ENCODE peak calls at places on chromosomes 13 and 19, in five cellular contexts. P, M, N, D and O are unnamed samples.
A peak's percentile ranks its signal among the peaks of the same experiment; 100 is the strongest.

GRCh38 chr13:38980628-38981078 is 10.0 kb downstream of the STOML3 start:
- DNase-seq in P (no peak), M (no peak), N (no peak), D (no peak), O (no peak)

GRCh38 chr19:7595466-7596133 is at the start of gene CAMSAP3:
- DNase-seq in P (peak; percentile 90), M (peak; percentile 90), N (no peak), D (peak; percentile 64), O (peak; percentile 17)

GRCh38 chr13:34420975-34421719 is 520.9 kb upstream of the NBEA start:
- DNase-seq in P (no peak), M (no peak), N (no peak), D (no peak), O (no peak)

GRCh38 chr13:112897956-112898785 is 70.8 kb upstream of the MCF2L start:
- DNase-seq in P (no peak), M (peak; percentile 12), N (no peak), D (no peak), O (no peak)

GRCh38 chr19:46696052-46696451 is 20.9 kb downstream of the PRKD2 start:
- DNase-seq in P (no peak), M (no peak), N (no peak), D (no peak), O (no peak)

GRCh38 chr13:114155923-114156883 is 22.9 kb upstream of the CFAP97D2 start:
- DNase-seq in P (no peak), M (no peak), N (no peak), D (no peak), O (no peak)

GRCh38 chr19:40217921-40218890 is at the start of gene TTC9B:
- DNase-seq in P (peak; percentile 91), M (peak; percentile 84), N (no peak), D (no peak), O (peak; percentile 51)

GRCh38 chr13:38483623-38484022 is 134.0 kb downstream of the UFM1 start:
- DNase-seq in P (no peak), M (no peak), N (no peak), D (no peak), O (no peak)

GRCh38 chr13:90448466-90449037 is 898.9 kb upstream of the MIR17HG start:
- DNase-seq in P (no peak), M (no peak), N (no peak), D (no peak), O (no peak)

GRCh38 chr13:75226755-75227435 is 255.1 kb downstream of the TBC1D4 start:
- DNase-seq in P (no peak), M (no peak), N (no peak), D (no peak), O (no peak)

GRCh38 chr13:24135674-24136300 is 24.7 kb upstream of the SPATA13 start:
- DNase-seq in P (no peak), M (no peak), N (no peak), D (no peak), O (no peak)

GRCh38 chr19:16463341-16463990 is 8.3 kb downstream of the EPS15L1 start:
- DNase-seq in P (no peak), M (no peak), N (no peak), D (no peak), O (no peak)

GRCh38 chr19:21023901-21024300 is 3.4 kb downstream of the ZNF430 start:
- DNase-seq in P (no peak), M (no peak), N (no peak), D (no peak), O (no peak)

GRCh38 chr19:55406091-55406868 is 1.3 kb downstream of the UBE2S start:
- DNase-seq in P (no peak), M (no peak), N (no peak), D (no peak), O (no peak)

GRCh38 chr13:90918551-90918950 is 428.9 kb upstream of the MIR17HG start:
- DNase-seq in P (no peak), M (no peak), N (no peak), D (no peak), O (peak; percentile 59)

GRCh38 chr19:34120846-34121639 is 51.3 kb upstream of the LSM14A start:
- DNase-seq in P (peak; percentile 45), M (peak; percentile 66), N (no peak), D (peak; percentile 30), O (peak; percentile 87)

GRCh38 chr19:19081642-19082151 is 17.9 kb downstream of the SLC25A42 start:
- DNase-seq in P (no peak), M (no peak), N (no peak), D (no peak), O (no peak)

GRCh38 chr13:47592256-47592655 is 408.8 kb downstream of the SUCLA2 start:
- DNase-seq in P (no peak), M (no peak), N (no peak), D (no peak), O (no peak)

GRCh38 chr19:10896851-10897526 is 25.6 kb downstream of the CARM1 start:
- DNase-seq in P (no peak), M (no peak), N (no peak), D (peak; percentile 31), O (no peak)

GRCh38 chr19:14023404-14024235 is 4.3 kb upstream of the RLN3 start:
- DNase-seq in P (peak; percentile 67), M (peak; percentile 77), N (no peak), D (peak; percentile 85), O (peak; percentile 58)

GRCh38 chr19:33022472-33023116 is 42.1 kb downstream of the RHPN2 start:
- DNase-seq in P (no peak), M (peak; percentile 76), N (no peak), D (no peak), O (no peak)

GRCh38 chr19:46860846-46861690 is at the start of gene ARHGAP35:
- DNase-seq in P (peak; percentile 85), M (peak; percentile 69), N (no peak), D (no peak), O (no peak)

GRCh38 chr19:17332677-17333581 is 1.7 kb downstream of the ANO8 start:
- DNase-seq in P (peak; percentile 85), M (peak; percentile 90), N (peak; percentile 40), D (peak; percentile 87), O (peak; percentile 90)

GRCh38 chr13:100835695-100836094 is 161.1 kb upstream of the TMTC4 start:
- DNase-seq in P (no peak), M (no peak), N (no peak), D (no peak), O (no peak)

GRCh38 chr19:44476559-44477408 is 23.5 kb downstream of the ZNF180 start:
- DNase-seq in P (no peak), M (no peak), N (no peak), D (peak; percentile 16), O (no peak)

GRCh38 chr19:39074205-39074692 is 9.9 kb upstream of the ACP7 start:
- DNase-seq in P (no peak), M (no peak), N (no peak), D (no peak), O (peak; percentile 61)

GRCh38 chr19:36051236-36051635 is 2.8 kb downstream of the THAP8 start:
- DNase-seq in P (no peak), M (peak; percentile 73), N (no peak), D (peak; percentile 56), O (peak; percentile 67)

DNA sequence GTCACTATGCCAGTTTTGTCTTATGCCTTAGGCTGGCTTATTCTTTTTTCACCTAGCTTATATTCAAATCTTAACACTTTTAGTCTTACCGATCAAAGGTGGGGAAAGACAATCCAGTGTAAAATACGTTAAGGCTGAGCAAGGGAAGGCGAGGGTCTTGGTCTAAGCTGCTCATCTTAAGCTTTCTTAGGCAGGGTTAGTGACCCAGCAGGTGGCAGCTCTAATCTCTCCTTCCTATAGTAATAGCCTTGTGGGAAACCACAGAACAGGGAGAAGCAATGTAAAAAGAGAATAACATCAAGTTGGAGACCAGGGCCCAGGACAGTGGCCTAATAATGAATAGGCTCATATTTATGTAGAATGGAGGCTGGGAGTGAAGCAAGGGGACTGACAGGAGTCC is 45.9 kb downstream of the COG3 start:
- DNase-seq in P (no peak), M (no peak), N (no peak), D (no peak), O (no peak)
- TF ChIP-seq ESRRA in P (no peak), M (no peak), N (no peak), D (no peak), O (no peak)

GRCh38 chr13:60384911-60385310 is 12.1 kb upstream of the TDRD3 start:
- DNase-seq in P (no peak), M (no peak), N (no peak), D (no peak), O (no peak)

DNA sequence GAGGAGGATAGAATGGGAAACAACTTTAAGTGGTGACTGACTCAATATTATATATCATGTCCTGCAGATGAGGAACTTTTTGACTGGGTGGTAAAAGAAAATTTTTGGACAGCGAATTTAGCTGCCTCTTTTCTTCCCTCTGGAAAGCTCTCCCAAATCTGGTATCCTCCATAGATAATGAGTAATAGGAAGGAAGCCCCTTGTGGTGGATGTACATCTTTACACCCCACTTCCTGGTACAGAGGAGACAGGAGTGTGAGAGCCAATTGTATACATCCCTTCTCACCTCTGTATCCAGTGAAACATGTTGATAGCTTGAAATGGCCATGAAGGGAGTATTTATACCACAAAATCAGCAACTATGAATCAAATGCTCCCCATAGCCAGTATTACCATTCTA is 17.2 kb upstream of the TDRD3 start:
- DNase-seq in P (peak; percentile 13), M (no peak), N (no peak), D (no peak), O (peak; percentile 2)
- TF ChIP-seq CTCF in P (no peak), M (peak; percentile 33), N (no peak), D (no peak), O (no peak)

GRCh38 chr13:76790519-76791289 is 95.5 kb downstream of the KCTD12 start:
- DNase-seq in P (no peak), M (no peak), N (no peak), D (no peak), O (no peak)

GRCh38 chr13:76795701-76796695 is 90.2 kb downstream of the KCTD12 start:
- DNase-seq in P (no peak), M (no peak), N (no peak), D (no peak), O (no peak)

GRCh38 chr13:76798037-76798436 is 88.2 kb downstream of the KCTD12 start:
- DNase-seq in P (no peak), M (no peak), N (no peak), D (no peak), O (no peak)

GRCh38 chr13:76791290-76791664 is 94.9 kb downstream of the KCTD12 start:
- DNase-seq in P (no peak), M (no peak), N (no peak), D (no peak), O (no peak)

GRCh38 chr13:76792680-76793334 is 93.4 kb downstream of the KCTD12 start:
- DNase-seq in P (no peak), M (no peak), N (no peak), D (no peak), O (no peak)
- TF ChIP-seq ESRRA in P (no peak), M (no peak), N (no peak), D (no peak), O (no peak)

DNA sequence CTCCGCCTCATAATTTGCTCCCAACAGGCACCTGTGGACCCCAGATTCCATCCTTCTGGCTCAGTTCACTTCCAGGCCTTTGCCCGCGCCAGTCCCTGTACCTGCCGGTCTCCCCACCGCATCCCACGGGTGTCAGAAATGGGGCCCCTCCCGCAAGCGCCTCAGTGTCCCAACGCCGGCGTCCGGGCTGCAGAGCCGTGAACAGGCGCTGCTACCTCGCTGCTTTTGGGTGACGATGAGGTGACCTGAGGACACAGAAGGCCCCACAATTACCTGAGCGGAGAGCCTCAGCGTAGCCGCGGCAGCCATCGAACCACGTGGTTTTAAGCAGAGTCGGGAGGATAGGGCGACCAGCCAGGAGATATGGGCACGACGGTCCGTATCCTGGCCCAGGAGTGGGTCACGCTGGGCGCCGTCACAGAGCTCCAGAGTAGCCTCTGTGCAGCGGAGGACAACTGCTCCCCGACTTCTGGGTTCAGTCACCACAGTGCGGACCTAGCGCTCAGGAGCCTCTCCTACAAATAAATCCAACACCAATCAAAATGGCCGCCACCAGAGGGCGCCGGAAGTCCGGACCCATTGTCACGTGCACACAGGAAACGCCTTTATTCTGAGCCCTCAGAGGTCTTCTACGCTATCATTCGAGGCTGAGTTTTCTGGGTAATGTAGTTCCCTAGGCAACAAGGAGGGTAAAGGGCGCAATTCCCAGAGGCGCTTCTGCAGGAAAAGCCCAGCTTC is at the start of gene ZNF814:
- DNase-seq in P (no peak), M (peak; percentile 94), N (peak; percentile 55), D (no peak), O (peak; percentile 85)
- TF ChIP-seq CTCF in P (no peak), M (peak; percentile 46), N (peak; percentile 13), D (peak; percentile 49), O (peak; percentile 10)